ENCODE peak calls at places on chromosome 15, in nine cellular contexts. D is omental fat pad; G is B cell; U is CD8-positive, alpha-beta T cell; I is RWPE1; O is upper lobe of right lung; T is foreskin fibroblast; N is mesothelial cell of epicardium; H is progenitor cell of endocrine pancreas. V is an unnamed sample.

GRCh38 chr15:57640935-57641682 is 49.4 kb downstream of the MYZAP start:
- DNase-seq in D (no peak), N (no peak), T (peak; percentile 19), I (peak; percentile 71), H (no peak), O (no peak), G (peak; percentile 20), U (no peak), V (no peak)

GRCh38 chr15:58471341-58471740 is 39.5 kb downstream of the LIPC start:
- DNase-seq in G (no peak), T (no peak), H (no peak), I (no peak), U (no peak), N (no peak), O (no peak), D (no peak), V (no peak)

GRCh38 chr15:40857601-40858351 is 13.9 kb downstream of the SPINT1 start:
- DNase-seq in U (peak; percentile 87), D (peak; percentile 68), G (peak; percentile 83), I (peak; percentile 94), O (peak; percentile 89), N (peak; percentile 96), H (peak; percentile 89), T (peak; percentile 39), V (peak; percentile 76)

GRCh38 chr15:62392411-62392810 is 227.3 kb upstream of the C2CD4B start:
- DNase-seq in I (no peak), U (no peak), D (no peak), N (no peak), H (no peak), G (no peak), O (no peak), T (no peak), V (no peak)

GRCh38 chr15:70875001-70875782 is 17.0 kb downstream of the THAP10 start:
- DNase-seq in U (no peak), G (no peak), I (no peak), D (no peak), T (no peak), H (no peak), O (no peak), N (no peak), V (no peak)

GRCh38 chr15:34358367-34358766 is 8.6 kb downstream of the LPCAT4 start:
- DNase-seq in N (no peak), H (no peak), O (no peak), G (no peak), D (no peak), U (no peak), I (peak; percentile 43), T (no peak), V (no peak)

GRCh38 chr15:42143356-42143755 is 13.1 kb downstream of the PLA2G4F start:
- DNase-seq in T (no peak), D (no peak), I (no peak), H (no peak), N (no peak), G (no peak), O (peak; percentile 51), U (no peak), V (no peak)

GRCh38 chr15:27492021-27492621 is 521.1 kb downstream of the GABRG3 start:
- DNase-seq in T (peak; percentile 1), D (no peak), H (no peak), I (no peak), O (no peak), G (no peak), N (no peak), U (no peak), V (no peak)

DNA sequence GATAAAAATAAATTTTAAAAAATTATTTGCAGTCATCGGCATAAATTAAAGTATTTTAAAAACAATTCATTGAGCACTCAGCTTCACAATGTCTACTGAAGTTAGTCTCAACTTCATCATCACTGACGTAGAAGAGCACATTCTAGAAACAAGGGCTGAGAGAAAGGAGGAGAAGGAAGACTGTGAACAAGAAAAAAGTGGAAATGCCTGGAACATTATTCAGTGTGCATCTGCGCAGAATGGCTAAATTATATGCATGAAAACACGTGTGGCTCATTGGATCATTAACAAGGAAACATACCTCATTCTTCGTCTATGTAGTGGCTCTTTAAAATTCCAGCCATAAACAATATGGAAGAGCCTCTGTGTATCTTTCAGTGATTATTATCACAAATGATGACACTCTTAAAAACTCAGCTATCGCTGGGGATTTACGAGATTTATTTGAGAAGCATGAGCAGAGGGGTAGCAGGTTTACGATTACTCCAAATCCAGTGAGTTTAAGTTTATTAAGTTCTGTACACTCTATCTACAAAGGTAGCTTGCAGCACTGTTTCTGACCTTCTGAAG is 404.2 kb upstream of the CDIN1 start:
- DNase-seq in G (no peak), U (no peak), D (no peak), H (no peak), N (no peak), T (no peak), O (no peak), I (no peak), V (no peak)
- TF ChIP-seq CTCF in G (no peak), U (no peak), D (no peak), H (no peak), N (no peak), T (no peak), O (no peak), I (no peak), V (no peak)

DNA sequence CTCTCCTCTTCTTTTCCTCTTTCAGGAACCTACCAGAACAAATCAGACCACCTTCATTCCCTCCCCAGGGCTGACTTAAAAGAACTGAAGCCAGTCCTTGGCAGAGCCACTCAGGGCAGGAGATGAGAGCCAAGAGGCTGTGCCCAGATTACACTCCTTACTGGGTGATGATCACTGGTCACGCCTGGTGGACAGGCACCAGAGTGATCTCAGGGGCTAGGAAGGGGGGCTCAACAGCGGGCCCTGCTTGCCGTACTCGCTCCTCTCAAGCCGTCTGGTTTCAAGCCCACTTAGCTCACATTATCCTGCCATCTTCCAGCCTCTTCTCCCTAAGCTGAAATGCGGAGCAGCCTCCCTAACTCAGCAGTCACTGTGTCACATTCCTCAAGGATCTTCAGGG is 1.7 kb upstream of the FAH start:
- DNase-seq in G (no peak), D (no peak), U (no peak), N (no peak), T (no peak), H (no peak), I (no peak), O (no peak), V (no peak)
- TF ChIP-seq CTCF in G (no peak), D (no peak), U (no peak), N (no peak), T (no peak), H (no peak), I (no peak), O (no peak), V (no peak)

GRCh38 chr15:75732206-75732808 is 19.7 kb upstream of the CSPG4 start:
- DNase-seq in I (no peak), G (no peak), H (no peak), T (no peak), U (no peak), N (no peak), D (no peak), O (peak; percentile 64), V (no peak)

GRCh38 chr15:75733761-75734651 is 21.4 kb upstream of the CSPG4 start:
- DNase-seq in T (no peak), G (no peak), D (no peak), O (peak; percentile 55), H (no peak), N (no peak), U (no peak), I (no peak), V (no peak)

GRCh38 chr15:75732809-75733451 is 20.3 kb upstream of the CSPG4 start:
- DNase-seq in D (peak; percentile 55), O (peak; percentile 78), I (peak; percentile 50), U (no peak), H (peak; percentile 66), N (peak; percentile 85), G (peak; percentile 61), T (peak; percentile 48), V (peak; percentile 49)

GRCh38 chr15:75729304-75730069 is 16.8 kb upstream of the CSPG4 start:
- DNase-seq in T (no peak), N (no peak), O (peak; percentile 31), G (no peak), U (no peak), I (no peak), D (no peak), H (no peak), V (no peak)

DNA sequence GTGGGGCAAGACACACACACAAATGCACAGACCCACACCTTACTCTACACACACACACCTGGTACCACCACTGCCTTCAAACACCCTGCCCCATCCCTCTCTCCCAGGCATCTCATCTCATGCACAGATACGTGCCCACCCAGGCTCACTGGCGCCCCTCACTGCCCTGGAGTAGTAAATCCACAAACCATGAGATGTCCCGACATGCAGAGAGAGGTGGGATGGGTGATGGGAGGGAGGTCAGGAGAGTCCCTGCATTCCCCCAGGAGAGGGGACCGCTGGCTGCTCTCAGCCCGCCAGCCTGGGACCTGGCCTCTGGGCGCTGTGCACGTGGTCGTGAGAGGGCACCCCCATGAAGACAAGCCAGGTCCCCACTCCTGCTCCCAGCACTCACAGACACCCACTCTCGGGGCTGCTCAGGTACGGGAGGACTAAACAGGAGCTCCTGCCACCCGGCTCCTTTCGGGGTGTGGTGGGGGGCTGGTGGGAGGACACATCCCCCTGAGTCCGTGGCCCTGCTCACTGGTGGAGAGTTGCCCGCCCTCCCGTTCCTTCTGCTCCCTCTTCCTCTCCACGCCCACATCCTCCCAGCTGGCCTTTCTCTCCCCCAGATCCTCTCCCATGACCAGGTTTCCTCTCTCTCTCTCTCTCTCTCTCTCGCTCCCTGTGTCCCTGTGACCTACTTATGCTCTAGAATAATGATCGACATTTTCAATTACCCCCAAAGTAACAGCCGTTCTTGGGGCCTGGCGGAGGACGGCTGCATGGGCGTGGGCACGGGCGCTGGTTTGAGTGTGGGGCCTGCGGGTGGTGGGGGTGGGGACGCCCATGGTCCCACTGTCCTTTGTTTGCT is 18.8 kb upstream of the CSPG4 start:
- DNase-seq in U (no peak), T (peak; percentile 52), O (peak; percentile 73), G (no peak), N (no peak), H (no peak), I (no peak), D (no peak), V (no peak)
- TF ChIP-seq CTCF in U (no peak), T (no peak), O (peak; percentile 10), G (no peak), N (no peak), H (no peak), I (no peak), D (no peak), V (no peak)

GRCh38 chr15:51736646-51737537 is 563 bp downstream of the LYSMD2 start:
- DNase-seq in N (no peak), T (no peak), H (peak; percentile 26), U (peak; percentile 76), I (peak; percentile 35), O (peak; percentile 83), D (no peak), G (peak; percentile 73), V (peak; percentile 46)

GRCh38 chr15:51736069-51736468 is 1.4 kb downstream of the LYSMD2 start:
- DNase-seq in I (no peak), H (no peak), O (no peak), T (no peak), D (no peak), G (peak; percentile 17), U (no peak), N (no peak), V (no peak)

GRCh38 chr15:51735611-51736010 is 1.8 kb downstream of the LYSMD2 start:
- DNase-seq in G (no peak), I (no peak), O (no peak), H (no peak), U (no peak), N (no peak), D (no peak), T (no peak), V (no peak)

GRCh38 chr15:51737538-51738305 is at the start of gene LYSMD2:
- DNase-seq in T (peak; percentile 53), D (no peak), I (peak; percentile 44), U (peak; percentile 85), H (peak; percentile 17), O (peak; percentile 92), G (peak; percentile 82), N (peak; percentile 62), V (peak; percentile 52)

GRCh38 chr15:51735211-51735610 is 2.2 kb downstream of the LYSMD2 start:
- DNase-seq in G (peak; percentile 38), D (no peak), H (no peak), T (no peak), N (no peak), I (no peak), U (no peak), O (no peak), V (no peak)
- TF ChIP-seq CTCF in G (no peak), D (no peak), H (no peak), T (no peak), N (no peak), I (no peak), U (peak; percentile 58), O (no peak), V (peak; percentile 45)

V was measured in natural killer cell.